ENCODE peak calls at places on chromosomes 11 and 22, in eight cellular contexts. S is H1, R is sigmoid colon, M is A549, F is K562, W is transverse colon, A is stomach, C is HepG2. Y is an unnamed sample.

GRCh38 chr11:70742553-70743291 is 344.4 kb downstream of the CTTN start:
- DNase-seq in M (no peak), S (peak), A (peak), W (no peak), F (peak), C (no peak), R (no peak), Y (no peak)

GRCh38 chr11:17651681-17652080 is 67.7 kb upstream of the MYOD1 start:
- DNase-seq in R (no peak), F (no peak), M (no peak), W (no peak), A (no peak), C (no peak), S (no peak), Y (no peak)

GRCh38 chr22:22397292-22397870 is 111.2 kb downstream of the ZNF280B start:
- DNase-seq in W (no peak), R (peak), F (peak), S (no peak), C (peak), M (peak), A (no peak), Y (peak)

GRCh38 chr22:44455151-44455962 is 42.7 kb downstream of the RTL6 start:
- DNase-seq in F (no peak), A (peak), R (no peak), W (peak), S (no peak), M (no peak), C (no peak), Y (no peak)

GRCh38 chr11:57483570-57483934 is 23.2 kb downstream of the RTN4RL2 start:
- DNase-seq in F (no peak), A (no peak), M (no peak), W (no peak), S (no peak), R (no peak), C (no peak), Y (no peak)

GRCh38 chr11:128757235-128757711 is 63.4 kb downstream of the FLI1 start:
- DNase-seq in C (no peak), S (no peak), F (peak), M (peak), R (no peak), W (peak), A (no peak), Y (peak)

GRCh38 chr22:42895541-42895981 is 38.5 kb upstream of the ARFGAP3 start:
- DNase-seq in C (no peak), F (no peak), A (no peak), S (no peak), W (no peak), R (no peak), M (no peak), Y (no peak)

GRCh38 chr11:77580712-77581337 is 8.9 kb upstream of the AQP11 start:
- DNase-seq in C (no peak), S (no peak), R (no peak), F (no peak), A (no peak), W (no peak), M (peak), Y (no peak)

GRCh38 chr11:85977751-85978160 is 91.1 kb downstream of the PICALM start:
- DNase-seq in F (no peak), M (no peak), R (no peak), C (no peak), S (no peak), W (no peak), A (no peak), Y (no peak)

GRCh38 chr11:122105009-122105828 is 10.8 kb downstream of the BLID start:
- DNase-seq in C (no peak), W (no peak), M (no peak), A (no peak), F (no peak), S (no peak), R (no peak), Y (no peak)

GRCh38 chr22:44793506-44794225 is 41.3 kb downstream of the ARHGAP8 start:
- DNase-seq in C (no peak), W (no peak), S (no peak), M (no peak), F (no peak), A (no peak), R (no peak), Y (no peak)

GRCh38 chr11:13052130-13052541 is 43.0 kb downstream of the RASSF10 start:
- DNase-seq in W (peak), A (peak), S (no peak), M (no peak), F (no peak), C (no peak), R (no peak), Y (no peak)

GRCh38 chr11:118939948-118940598 is 14.3 kb upstream of the BCL9L start:
- DNase-seq in C (no peak), R (peak), A (no peak), S (no peak), W (no peak), M (no peak), F (peak), Y (no peak)

GRCh38 chr11:66264893-66265292 is 3.5 kb upstream of the RAB1B start:
- DNase-seq in M (peak), R (no peak), W (peak), A (peak), C (no peak), S (peak), F (peak), Y (no peak)

GRCh38 chr11:31139479-31139878 is 230.1 kb downstream of the DCDC1 start:
- DNase-seq in C (no peak), W (no peak), M (no peak), S (no peak), A (no peak), F (no peak), R (no peak), Y (no peak)

GRCh38 chr11:62443390-62444201 is 24.8 kb downstream of the SCGB1A1 start:
- DNase-seq in C (no peak), R (peak), S (no peak), F (no peak), W (no peak), A (no peak), M (no peak), Y (peak)

GRCh38 chr11:102840018-102840417 is 3.4 kb downstream of the MMP3 start:
- DNase-seq in S (no peak), F (no peak), C (no peak), M (no peak), R (no peak), A (no peak), W (no peak), Y (no peak)

GRCh38 chr11:19988598-19988997 is 171.7 kb downstream of the DBX1 start:
- DNase-seq in F (no peak), S (peak), R (peak), C (no peak), A (no peak), W (peak), M (peak), Y (no peak)

GRCh38 chr11:111526501-111526900 is 11.9 kb downstream of the HOATZ start:
- DNase-seq in S (no peak), F (no peak), W (no peak), R (no peak), C (no peak), M (peak), A (no peak), Y (no peak)

GRCh38 chr11:7578276-7578955 is 64.6 kb downstream of the PPFIBP2 start:
- DNase-seq in M (no peak), A (no peak), R (no peak), F (no peak), C (no peak), S (no peak), W (no peak), Y (no peak)

GRCh38 chr11:17510507-17511206 is 33.6 kb downstream of the USH1C start:
- DNase-seq in M (no peak), C (no peak), A (no peak), R (no peak), W (no peak), S (no peak), F (no peak), Y (no peak)

GRCh38 chr11:69211540-69212120 is 55.9 kb downstream of the SMIM38 start:
- DNase-seq in R (peak), S (no peak), M (no peak), W (no peak), C (no peak), A (no peak), F (no peak), Y (no peak)

GRCh38 chr11:78588517-78588916 is 13.9 kb upstream of the NARS2 start:
- DNase-seq in R (no peak), A (no peak), S (no peak), F (no peak), M (no peak), C (no peak), W (no peak), Y (no peak)

GRCh38 chr11:121741954-121742361 is 289.2 kb upstream of the SORL1-AS1 start:
- DNase-seq in W (peak), C (no peak), A (no peak), F (no peak), M (no peak), S (no peak), R (peak), Y (peak)

GRCh38 chr22:27474711-27475547 is 326.6 kb downstream of the MN1 start:
- DNase-seq in F (no peak), C (no peak), S (peak), W (no peak), R (peak), A (no peak), M (peak), Y (no peak)

GRCh38 chr22:45034821-45035220 is 25.0 kb upstream of the PHF21B start:
- DNase-seq in R (no peak), A (no peak), W (no peak), M (no peak), S (no peak), C (no peak), F (no peak), Y (no peak)

GRCh38 chr22:25062378-25063095 is 110.0 kb downstream of the KIAA1671 start:
- DNase-seq in M (no peak), R (no peak), C (no peak), S (no peak), A (no peak), F (no peak), W (peak), Y (no peak)

GRCh38 chr22:48147831-48148230 is 1385.4 kb downstream of the TBC1D22A start:
- DNase-seq in M (no peak), F (no peak), A (no peak), S (no peak), W (no peak), C (no peak), R (no peak), Y (no peak)

GRCh38 chr11:119373917-119374631 is 7.4 kb downstream of the USP2 start:
- DNase-seq in F (peak), R (no peak), W (peak), C (peak), A (peak), S (peak), M (peak), Y (peak)

GRCh38 chr11:63847363-63847762 is 8.5 kb downstream of the MARK2 start:
- DNase-seq in M (no peak), C (no peak), S (no peak), W (no peak), F (no peak), A (peak), R (no peak), Y (no peak)

GRCh38 chr11:106397787-106398355 is 320.4 kb downstream of the AASDHPPT start:
- DNase-seq in C (no peak), W (no peak), M (no peak), S (no peak), R (no peak), F (no peak), A (no peak), Y (no peak)

GRCh38 chr11:105915036-105915435 is 107.0 kb downstream of the MSANTD4 start:
- DNase-seq in S (no peak), M (no peak), A (no peak), W (no peak), F (no peak), C (no peak), R (no peak), Y (no peak)

GRCh38 chr11:120331301-120331966 is 4.8 kb upstream of the ARHGEF12 start:
- DNase-seq in S (no peak), A (peak), R (no peak), C (no peak), W (no peak), F (no peak), M (peak), Y (no peak)

GRCh38 chr11:65786786-65787636 is at the start of gene OVOL1:
- DNase-seq in S (peak), F (no peak), W (peak), M (no peak), C (no peak), A (peak), R (no peak), Y (no peak)

GRCh38 chr11:66745356-66746235 is 16.6 kb upstream of the SPTBN2 start:
- DNase-seq in C (no peak), W (peak), R (no peak), A (peak), M (peak), F (peak), S (peak), Y (no peak)

GRCh38 chr11:115184901-115185300 is 319.3 kb downstream of the CADM1 start:
- DNase-seq in W (no peak), S (no peak), C (no peak), M (no peak), R (no peak), F (no peak), A (no peak), Y (no peak)

GRCh38 chr11:68040121-68040956 is 1.5 kb downstream of the TCIRG1 start:
- DNase-seq in S (peak), R (peak), M (peak), W (peak), F (no peak), C (peak), A (peak), Y (peak)
- TF ChIP-seq POLR2A in S (no peak), R (no peak), M (no peak), W (peak), F (peak), C (no peak), A (no peak), Y (peak)

DNA sequence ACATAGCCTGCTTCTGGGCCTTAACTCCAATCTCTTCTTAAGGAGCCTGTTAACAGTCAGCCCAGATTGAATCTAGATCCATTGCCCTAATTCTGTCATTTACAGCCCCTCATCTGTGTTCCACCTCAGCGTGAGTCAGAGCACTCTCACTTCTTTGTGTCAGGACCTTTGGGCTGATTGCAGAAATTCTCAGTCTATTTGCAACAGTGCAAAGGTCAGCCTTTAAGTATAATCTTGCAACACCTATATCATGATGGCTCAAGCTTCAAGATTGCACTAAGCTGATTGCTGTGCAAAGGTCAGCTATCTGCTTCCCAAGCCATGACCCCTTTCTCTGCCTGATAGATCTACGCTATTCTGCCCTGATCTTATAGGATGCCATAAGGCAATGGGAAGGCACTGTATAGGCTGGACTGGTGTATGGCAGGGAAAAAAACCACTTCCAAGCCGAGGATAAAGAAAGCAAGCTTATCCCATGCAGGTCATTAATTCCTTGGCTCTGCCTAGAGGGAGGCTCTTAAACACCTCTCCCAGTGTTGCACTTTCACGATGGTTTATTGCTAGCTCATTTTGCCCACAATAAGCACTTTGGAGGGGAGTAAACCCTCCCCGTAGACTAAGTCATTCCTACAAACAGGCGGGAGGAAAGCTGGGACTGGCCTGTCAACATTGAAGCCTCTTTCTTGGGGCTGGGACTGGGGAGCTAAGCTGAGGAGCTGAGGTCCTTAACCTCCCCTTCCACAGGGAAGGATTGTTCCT is 100.6 kb downstream of the RRAS2 start:
- DNase-seq in A (no peak), W (peak), S (peak), C (peak), M (peak), F (no peak), R (no peak), Y (no peak)
- TF ChIP-seq EP300 in A (no peak), W (no peak), S (no peak), C (no peak), M (peak), F (no peak), R (no peak), Y (no peak)

GRCh38 chr22:35649636-35650250 is 1.5 kb downstream of the APOL6 start:
- DNase-seq in W (no peak), S (no peak), F (no peak), A (no peak), R (no peak), M (no peak), C (no peak), Y (no peak)

GRCh38 chr22:35645646-35646045 is 2.6 kb upstream of the APOL6 start:
- DNase-seq in R (no peak), A (no peak), M (no peak), F (no peak), W (no peak), C (no peak), S (peak), Y (no peak)

GRCh38 chr22:35649026-35649553 is 844 bp downstream of the APOL6 start:
- DNase-seq in C (no peak), A (no peak), W (no peak), M (no peak), R (no peak), F (no peak), S (no peak), Y (no peak)

GRCh38 chr22:35651085-35651484 is 2.8 kb downstream of the APOL6 start:
- DNase-seq in W (no peak), A (no peak), F (no peak), S (peak), R (no peak), M (no peak), C (no peak), Y (no peak)

DNA sequence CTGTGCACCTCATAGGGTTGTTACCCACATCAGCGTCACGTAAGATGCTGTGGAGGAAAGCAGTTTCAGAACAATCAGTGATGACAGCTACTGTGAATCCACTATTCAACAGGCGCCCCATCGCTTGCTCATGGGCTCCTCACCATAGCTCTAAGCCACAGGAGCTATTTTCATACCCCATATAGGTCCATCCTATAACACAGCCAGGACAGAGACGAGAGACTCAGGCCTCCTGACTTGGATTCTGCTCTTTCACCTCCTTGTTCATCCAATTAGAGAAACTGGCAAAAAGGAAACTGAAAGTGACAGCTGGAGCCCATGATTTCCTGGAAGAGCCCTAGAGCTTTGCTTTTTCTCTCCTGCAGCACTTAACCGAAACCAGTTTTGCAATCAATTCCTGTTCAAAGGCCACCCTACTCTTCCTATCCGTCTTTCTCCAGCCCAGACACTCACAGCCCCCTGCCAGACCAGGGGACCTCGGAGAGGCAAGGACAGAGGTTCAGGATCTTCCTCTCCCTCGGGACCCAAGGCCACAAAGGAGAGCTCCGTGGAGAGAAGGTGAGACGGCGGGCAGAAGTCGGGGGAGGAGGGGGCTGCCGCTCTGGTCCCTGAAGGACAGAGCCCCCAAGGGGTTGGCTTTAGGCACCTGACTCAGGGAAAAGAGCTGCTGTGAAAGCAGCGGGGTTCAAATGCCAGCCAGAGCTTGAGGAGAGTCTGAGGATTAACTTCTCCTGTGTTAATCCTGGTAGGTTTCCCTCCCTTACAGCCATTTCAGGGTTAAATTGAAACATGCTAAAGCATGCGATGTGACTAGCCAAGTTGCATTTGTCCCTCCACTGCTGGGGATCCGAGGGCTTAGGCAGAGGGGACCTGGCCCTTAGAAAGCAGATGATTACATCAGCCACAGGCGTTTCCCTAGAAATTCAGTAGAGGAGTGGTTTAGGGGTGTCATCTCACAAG is at the start of gene APOL6:
- DNase-seq in F (no peak), R (peak), M (peak), A (peak), C (peak), S (peak), W (peak), Y (peak)
- TF ChIP-seq POLR2A in F (no peak), R (peak), M (no peak), A (no peak), C (peak), S (no peak), W (peak), Y (no peak)

DNA sequence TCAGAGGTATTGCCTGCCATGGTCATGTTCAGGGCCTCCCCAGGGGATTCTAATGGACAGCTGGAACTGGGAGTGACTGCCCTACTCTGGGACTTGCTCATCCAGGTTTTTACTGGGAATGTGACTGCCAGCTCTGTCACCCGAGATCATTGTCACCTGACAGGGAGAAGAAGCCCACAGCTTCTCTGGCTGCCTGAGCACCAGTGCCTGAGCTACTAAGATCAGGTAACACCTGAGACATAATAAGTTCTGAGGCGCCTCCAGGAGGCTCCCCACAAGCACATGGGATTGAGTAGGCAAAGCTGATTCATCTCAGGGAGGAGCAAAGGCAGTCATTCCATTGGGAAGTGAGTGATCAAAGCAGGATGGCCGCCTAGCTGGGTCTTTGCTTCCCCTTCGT is 84.2 kb upstream of the GALNT18 start:
- DNase-seq in F (no peak), W (no peak), A (no peak), C (no peak), M (no peak), S (no peak), R (peak), Y (no peak)
- TF ChIP-seq EP300 in F (no peak), W (no peak), A (no peak), C (no peak), M (no peak), S (no peak), R (no peak), Y (no peak)

Y was measured in tibial nerve.